ENCODE peak calls at places on chromosomes 11 and 22, in seven cellular contexts. P, H, B, J, Z, I and A are unnamed samples.

GRCh38 chr11:22244986-22245592 is 52.2 kb downstream of the ANO5 start:
- DNase-seq in P (peak; percentile 74), H (peak; percentile 65), B (no peak), J (peak; percentile 45), Z (peak; percentile 1), I (peak; percentile 39), A (peak; percentile 52)

GRCh38 chr11:118843518-118843917 is 40.2 kb upstream of the CXCR5 start:
- DNase-seq in P (no peak), H (no peak), B (no peak), J (no peak), Z (no peak), I (no peak), A (no peak)

GRCh38 chr11:77322926-77323590 is 21.6 kb upstream of the GDPD4 start:
- DNase-seq in P (no peak), H (no peak), B (no peak), J (peak; percentile 57), Z (no peak), I (peak; percentile 62), A (no peak)

GRCh38 chr22:39534092-39534506 is 1.6 kb upstream of the RPS19BP1 start:
- DNase-seq in P (no peak), H (no peak), B (no peak), J (no peak), Z (no peak), I (no peak), A (no peak)

GRCh38 chr11:30422828-30423648 is 100.1 kb downstream of the ARL14EP start:
- DNase-seq in P (no peak), H (no peak), B (no peak), J (no peak), Z (no peak), I (no peak), A (no peak)

GRCh38 chr11:30260813-30261212 is 30.0 kb downstream of the FSHB start:
- DNase-seq in P (no peak), H (no peak), B (no peak), J (no peak), Z (no peak), I (no peak), A (no peak)

GRCh38 chr22:48093981-48094380 is 1331.5 kb downstream of the TBC1D22A start:
- DNase-seq in P (no peak), H (no peak), B (no peak), J (no peak), Z (no peak), I (no peak), A (no peak)

GRCh38 chr11:65129649-65130441 is 4.5 kb downstream of the SYVN1 start:
- DNase-seq in P (no peak), H (no peak), B (no peak), J (no peak), Z (no peak), I (no peak), A (no peak)

GRCh38 chr22:47120399-47120798 is 357.9 kb downstream of the TBC1D22A start:
- DNase-seq in P (no peak), H (no peak), B (no peak), J (no peak), Z (no peak), I (no peak), A (no peak)

GRCh38 chr11:64745523-64746328 is 1.8 kb upstream of the RASGRP2 start:
- DNase-seq in P (peak; percentile 44), H (peak; percentile 77), B (peak; percentile 87), J (peak; percentile 48), Z (no peak), I (peak; percentile 66), A (no peak)

GRCh38 chr11:13277719-13278619 is at the start of gene BMAL1:
- DNase-seq in P (peak; percentile 71), H (no peak), B (peak; percentile 66), J (no peak), Z (no peak), I (peak; percentile 32), A (no peak)

GRCh38 chr22:46108564-46109473 is 41.5 kb upstream of the PPARA start:
- DNase-seq in P (peak; percentile 45), H (no peak), B (no peak), J (peak; percentile 72), Z (no peak), I (peak; percentile 75), A (no peak)

GRCh38 chr11:107689317-107690202 is 22.3 kb downstream of the SLN start:
- DNase-seq in P (peak; percentile 94), H (peak; percentile 57), B (peak; percentile 32), J (peak; percentile 64), Z (peak; percentile 26), I (peak; percentile 71), A (peak; percentile 26)

GRCh38 chr11:120205596-120206161 is 5.2 kb upstream of the OAF start:
- DNase-seq in P (peak; percentile 30), H (no peak), B (no peak), J (peak; percentile 91), Z (no peak), I (peak; percentile 75), A (no peak)

GRCh38 chr11:117605331-117605730 is 191.7 kb downstream of the DSCAML1 start:
- DNase-seq in P (no peak), H (no peak), B (no peak), J (no peak), Z (no peak), I (no peak), A (no peak)

GRCh38 chr11:111561801-111562325 is 21.3 kb downstream of the LAYN start:
- DNase-seq in P (no peak), H (no peak), B (no peak), J (peak; percentile 90), Z (no peak), I (peak; percentile 88), A (no peak)